ENCODE peak calls at places on chromosomes 11 and 22, in six cellular contexts. P is NCI-H1092 treated with DMSO at 0.1 percent for 48 hours; V is LoVo; F is omental fat pad; W is AG09309; Q is CD4-positive, alpha-beta T cell. U is an unnamed sample.

GRCh38 chr11:125141686-125142535 is 22.6 kb upstream of the PKNOX2 start:
- DNase-seq in P (peak), V (peak), F (peak), W (no peak), Q (peak), U (peak)

GRCh38 chr11:94330789-94331188 is 26.4 kb downstream of the IZUMO1R start:
- DNase-seq in P (no peak), V (no peak), F (no peak), W (no peak), Q (no peak), U (no peak)

GRCh38 chr11:92880391-92880790 is 89.1 kb upstream of the MTNR1B start:
- DNase-seq in P (no peak), V (no peak), F (no peak), W (peak), Q (no peak), U (no peak)

GRCh38 chr11:132055296-132055695 is 684.9 kb downstream of the NTM start:
- DNase-seq in P (peak), V (no peak), F (no peak), W (no peak), Q (no peak), U (no peak)

GRCh38 chr11:66883021-66883968 is 26.4 kb downstream of the LRFN4 start:
- DNase-seq in P (peak), V (peak), F (no peak), W (peak), Q (peak), U (peak)

GRCh38 chr11:61598886-61599868 is 18.3 kb upstream of the SYT7 start:
- DNase-seq in P (no peak), V (no peak), F (no peak), W (no peak), Q (no peak), U (no peak)

GRCh38 chr11:68963779-68964178 is 17.0 kb downstream of the MRGPRD start:
- DNase-seq in P (no peak), V (no peak), F (no peak), W (no peak), Q (no peak), U (no peak)

GRCh38 chr11:36346562-36347383 is 50.7 kb downstream of the PRR5L start:
- DNase-seq in P (no peak), V (no peak), F (no peak), W (no peak), Q (no peak), U (no peak)

GRCh38 chr22:50105529-50106100 is 15.8 kb downstream of the MOV10L1 start:
- DNase-seq in P (no peak), V (no peak), F (no peak), W (no peak), Q (no peak), U (no peak)

GRCh38 chr22:41429232-41429945 is 17.2 kb downstream of the TOB2 start:
- DNase-seq in P (no peak), V (no peak), F (no peak), W (no peak), Q (no peak), U (no peak)

GRCh38 chr11:69398529-69399492 is 82.7 kb upstream of the LINC01488 start:
- DNase-seq in P (no peak), V (no peak), F (no peak), W (peak), Q (no peak), U (no peak)

GRCh38 chr22:25548866-25549464 is 15.5 kb upstream of the GRK3 start:
- DNase-seq in P (no peak), V (no peak), F (no peak), W (no peak), Q (no peak), U (no peak)

GRCh38 chr11:103903621-103904323 is 132.7 kb upstream of the DDI1 start:
- DNase-seq in P (no peak), V (no peak), F (no peak), W (no peak), Q (no peak), U (no peak)

GRCh38 chr11:34546511-34547206 is 33.1 kb upstream of the ELF5 start:
- DNase-seq in P (peak), V (no peak), F (no peak), W (no peak), Q (no peak), U (no peak)

GRCh38 chr11:70761094-70761905 is 363.0 kb downstream of the CTTN start:
- DNase-seq in P (no peak), V (no peak), F (no peak), W (no peak), Q (no peak), U (no peak)

GRCh38 chr22:47006869-47007268 is 244.4 kb downstream of the TBC1D22A start:
- DNase-seq in P (no peak), V (no peak), F (no peak), W (no peak), Q (no peak), U (no peak)

GRCh38 chr22:34105461-34106062 is 185.3 kb upstream of the LARGE1 start:
- DNase-seq in P (peak), V (peak), F (peak), W (no peak), Q (no peak), U (peak)

GRCh38 chr11:129320485-129320884 is 55.2 kb upstream of the BARX2 start:
- DNase-seq in P (no peak), V (peak), F (no peak), W (no peak), Q (no peak), U (no peak)

GRCh38 chr22:45469573-45470383 is 32.9 kb upstream of the FBLN1 start:
- DNase-seq in P (no peak), V (peak), F (peak), W (peak), Q (no peak), U (no peak)